ENCODE peak calls at places on chromosomes 2 and 18, in six cellular contexts. One of them, this sample, is unnamed.

GRCh38 chr2:186891219-186891621 is 42.2 kb upstream of the ZSWIM2 start:
- DNase-seq in kidney glomerular epithelial cell: no peak
- DNase-seq in left cardiac atrium: no peak
- DNase-seq in brain microvascular endothelial cell: peak; percentile 92
- DNase-seq in activated T-helper 1 cell treated with anti-CD3 and anti-CD28 coated beads, Interleukin-2, amount 50 U/mL, for 16 hours: no peak
- DNase-seq in NCI-H526: no peak
- DNase-seq in this sample: no peak

GRCh38 chr2:203659650-203660049 is 46.8 kb upstream of the CD28 start:
- DNase-seq in kidney glomerular epithelial cell: no peak
- DNase-seq in left cardiac atrium: peak; percentile 44
- DNase-seq in brain microvascular endothelial cell: no peak
- DNase-seq in activated T-helper 1 cell treated with anti-CD3 and anti-CD28 coated beads, Interleukin-2, amount 50 U/mL, for 16 hours: no peak
- DNase-seq in NCI-H526: no peak
- DNase-seq in this sample: no peak

GRCh38 chr2:219176818-219177593 is at the start of gene CNPPD1:
- DNase-seq in kidney glomerular epithelial cell: peak; percentile 80
- DNase-seq in left cardiac atrium: peak; percentile 90
- DNase-seq in brain microvascular endothelial cell: peak; percentile 31
- DNase-seq in activated T-helper 1 cell treated with anti-CD3 and anti-CD28 coated beads, Interleukin-2, amount 50 U/mL, for 16 hours: peak; percentile 72
- DNase-seq in NCI-H526: peak; percentile 48
- DNase-seq in this sample: peak; percentile 68

GRCh38 chr2:23688486-23689130 is 238.3 kb downstream of the ATAD2B start:
- DNase-seq in kidney glomerular epithelial cell: no peak
- DNase-seq in left cardiac atrium: no peak
- DNase-seq in brain microvascular endothelial cell: no peak
- DNase-seq in activated T-helper 1 cell treated with anti-CD3 and anti-CD28 coated beads, Interleukin-2, amount 50 U/mL, for 16 hours: no peak
- DNase-seq in NCI-H526: no peak
- DNase-seq in this sample: no peak

GRCh38 chr2:228768818-228769217 is 502.3 kb downstream of the PID1 start:
- DNase-seq in kidney glomerular epithelial cell: no peak
- DNase-seq in left cardiac atrium: no peak
- DNase-seq in brain microvascular endothelial cell: peak; percentile 76
- DNase-seq in activated T-helper 1 cell treated with anti-CD3 and anti-CD28 coated beads, Interleukin-2, amount 50 U/mL, for 16 hours: no peak
- DNase-seq in NCI-H526: no peak
- DNase-seq in this sample: no peak

GRCh38 chr2:134127496-134127895 is 126.4 kb upstream of the MGAT5 start:
- DNase-seq in kidney glomerular epithelial cell: no peak
- DNase-seq in left cardiac atrium: no peak
- DNase-seq in brain microvascular endothelial cell: no peak
- DNase-seq in activated T-helper 1 cell treated with anti-CD3 and anti-CD28 coated beads, Interleukin-2, amount 50 U/mL, for 16 hours: no peak
- DNase-seq in NCI-H526: no peak
- DNase-seq in this sample: peak; percentile 25

GRCh38 chr2:163878718-163879117 is 142.9 kb upstream of the FIGN start:
- DNase-seq in kidney glomerular epithelial cell: no peak
- DNase-seq in left cardiac atrium: no peak
- DNase-seq in brain microvascular endothelial cell: peak; percentile 19
- DNase-seq in activated T-helper 1 cell treated with anti-CD3 and anti-CD28 coated beads, Interleukin-2, amount 50 U/mL, for 16 hours: no peak
- DNase-seq in NCI-H526: no peak
- DNase-seq in this sample: no peak

GRCh38 chr18:26271917-26272549 is 45.8 kb downstream of the TAF4B start:
- DNase-seq in kidney glomerular epithelial cell: no peak
- DNase-seq in left cardiac atrium: no peak
- DNase-seq in brain microvascular endothelial cell: no peak
- DNase-seq in activated T-helper 1 cell treated with anti-CD3 and anti-CD28 coated beads, Interleukin-2, amount 50 U/mL, for 16 hours: no peak
- DNase-seq in NCI-H526: no peak
- DNase-seq in this sample: no peak

GRCh38 chr18:10131783-10132381 is 218.1 kb downstream of the VAPA start:
- DNase-seq in kidney glomerular epithelial cell: no peak
- DNase-seq in left cardiac atrium: no peak
- DNase-seq in brain microvascular endothelial cell: no peak
- DNase-seq in activated T-helper 1 cell treated with anti-CD3 and anti-CD28 coated beads, Interleukin-2, amount 50 U/mL, for 16 hours: no peak
- DNase-seq in NCI-H526: no peak
- DNase-seq in this sample: no peak

GRCh38 chr2:198188982-198189381 is 384.6 kb downstream of the PLCL1 start:
- DNase-seq in kidney glomerular epithelial cell: no peak
- DNase-seq in left cardiac atrium: no peak
- DNase-seq in brain microvascular endothelial cell: no peak
- DNase-seq in activated T-helper 1 cell treated with anti-CD3 and anti-CD28 coated beads, Interleukin-2, amount 50 U/mL, for 16 hours: no peak
- DNase-seq in NCI-H526: no peak
- DNase-seq in this sample: no peak

GRCh38 chr2:23351388-23352141 is 33.4 kb upstream of the KLHL29 start:
- DNase-seq in kidney glomerular epithelial cell: peak; percentile 73
- DNase-seq in left cardiac atrium: peak; percentile 91
- DNase-seq in brain microvascular endothelial cell: peak; percentile 78
- DNase-seq in activated T-helper 1 cell treated with anti-CD3 and anti-CD28 coated beads, Interleukin-2, amount 50 U/mL, for 16 hours: no peak
- DNase-seq in NCI-H526: no peak
- DNase-seq in this sample: peak; percentile 81

GRCh38 chr2:129459881-129460280 is 519.6 kb upstream of the RAB6C start:
- DNase-seq in kidney glomerular epithelial cell: no peak
- DNase-seq in left cardiac atrium: no peak
- DNase-seq in brain microvascular endothelial cell: no peak
- DNase-seq in activated T-helper 1 cell treated with anti-CD3 and anti-CD28 coated beads, Interleukin-2, amount 50 U/mL, for 16 hours: no peak
- DNase-seq in NCI-H526: no peak
- DNase-seq in this sample: no peak

This sample was measured in GM18507.